ENCODE peak calls at places on chromosomes 5 and 9, in four cellular contexts. C, U, A and B are unnamed samples.

GRCh38 chr5:171127314-171127713 is 181.7 kb upstream of the TLX3 start:
- DNase-seq in A (no peak), U (no peak), C (no peak), B (no peak)

GRCh38 chr9:36793277-36793676 is 220.6 kb downstream of the MELK start:
- DNase-seq in U (no peak), A (no peak), C (no peak), B (no peak)

GRCh38 chr9:101354143-101354764 is 30.6 kb downstream of the BAAT start:
- DNase-seq in C (no peak), U (no peak), A (no peak), B (no peak)

GRCh38 chr5:8577792-8578191 is 708.8 kb downstream of the MTRR start:
- DNase-seq in U (no peak), A (no peak), C (no peak), B (no peak)

GRCh38 chr5:115785395-115786009 is 31.0 kb downstream of the CDO1 start:
- DNase-seq in C (no peak), U (no peak), A (no peak), B (no peak)

GRCh38 chr5:132802044-132802684 is 10.9 kb upstream of the SOWAHA start:
- DNase-seq in A (no peak), C (no peak), U (no peak), B (no peak)

GRCh38 chr9:134365115-134365596 is 38.9 kb downstream of the RXRA start:
- DNase-seq in C (no peak), A (no peak), U (no peak), B (no peak)

GRCh38 chr5:179827684-179828083 is 7.0 kb downstream of the SQSTM1 start:
- DNase-seq in C (no peak), U (peak; percentile 81), A (peak; percentile 66), B (no peak)

GRCh38 chr5:142684508-142685031 is 1.3 kb downstream of the FGF1 start:
- DNase-seq in C (peak; percentile 97), A (no peak), U (no peak), B (peak; percentile 36)

GRCh38 chr5:118883396-118883795 is 105.0 kb downstream of the DTWD2 start:
- DNase-seq in C (no peak), U (no peak), A (no peak), B (no peak)

GRCh38 chr9:115167175-115167574 is 49.2 kb upstream of the TNC start:
- DNase-seq in U (no peak), A (no peak), C (no peak), B (no peak)

GRCh38 chr5:168893231-168893630 is 314.1 kb upstream of the PANK3 start:
- DNase-seq in A (no peak), U (no peak), C (no peak), B (no peak)

GRCh38 chr5:180168758-180169157 is 40.3 kb downstream of the RASGEF1C start:
- DNase-seq in C (no peak), U (no peak), A (no peak), B (peak; percentile 73)

GRCh38 chr5:143134900-143135299 is 268.6 kb downstream of the NR3C1 start:
- DNase-seq in C (no peak), A (no peak), U (no peak), B (no peak)

GRCh38 chr5:37834542-37835399 is 5.1 kb downstream of the GDNF start:
- DNase-seq in A (peak; percentile 59), C (peak; percentile 36), U (no peak), B (no peak)

GRCh38 chr9:111438576-111439235 is 45.5 kb downstream of the ECPAS start:
- DNase-seq in C (no peak), U (no peak), A (no peak), B (peak; percentile 78)

GRCh38 chr5:171306785-171307591 is 2.1 kb upstream of the TLX3 start:
- DNase-seq in A (no peak), C (no peak), U (no peak), B (peak; percentile 10)

GRCh38 chr5:178419196-178419595 is 171.0 kb downstream of the COL23A1 start:
- DNase-seq in A (no peak), U (no peak), C (no peak), B (no peak)

GRCh38 chr9:10661994-10662393 is 49.2 kb upstream of the PTPRD start:
- DNase-seq in C (no peak), U (no peak), A (no peak), B (no peak)

GRCh38 chr9:37953775-37954437 is 50.0 kb upstream of the SLC25A51 start:
- DNase-seq in C (no peak), A (peak; percentile 28), U (no peak), B (no peak)

GRCh38 chr9:36731576-36731975 is 158.9 kb downstream of the MELK start:
- DNase-seq in C (no peak), U (no peak), A (no peak), B (no peak)